ENCODE peak calls at places on chromosomes 2 and 18, in five cellular contexts. K is K562, S is HepG2, A is H1, W is GM12878. N is an unnamed sample.

GRCh38 chr2:206092297-206092696 is 6.3 kb upstream of the INO80D start:
- DNase-seq in K (no peak), W (no peak), S (no peak), A (no peak), N (no peak)

GRCh38 chr2:239330836-239331235 is 70.0 kb downstream of the HDAC4 start:
- DNase-seq in W (no peak), K (no peak), A (peak; percentile 37), S (no peak), N (no peak)

GRCh38 chr2:224612581-224612980 is 27.4 kb upstream of the CUL3 start:
- DNase-seq in A (no peak), K (no peak), W (no peak), S (no peak), N (no peak)

GRCh38 chr2:217075225-217075802 is 215.4 kb upstream of the TNP1 start:
- DNase-seq in K (no peak), A (no peak), W (no peak), S (no peak), N (no peak)

GRCh38 chr2:206375956-206376355 is 67.4 kb upstream of the ADAM23 start:
- DNase-seq in A (no peak), K (no peak), S (no peak), W (no peak), N (no peak)

GRCh38 chr2:173436088-173436487 is 81.4 kb downstream of the CDCA7 start:
- DNase-seq in A (no peak), S (no peak), W (no peak), K (no peak), N (no peak)

GRCh38 chr2:30306522-30306921 is 75.2 kb downstream of the LBH start:
- DNase-seq in K (no peak), W (no peak), A (no peak), S (no peak), N (no peak)

GRCh38 chr2:65031341-65032015 is 24.7 kb upstream of the CEP68 start:
- DNase-seq in K (no peak), S (peak; percentile 95), W (no peak), A (peak; percentile 59), N (no peak)

GRCh38 chr18:3211236-3211992 is 8.4 kb downstream of the MYOM1 start:
- DNase-seq in W (no peak), S (peak; percentile 69), A (no peak), K (no peak), N (no peak)

GRCh38 chr2:165161510-165161909 is 42.3 kb downstream of the SCN3A start:
- DNase-seq in K (no peak), A (no peak), W (no peak), S (no peak), N (no peak)
- TF ChIP-seq TAF1 in K (no peak), A (no peak), W (no peak), S (no peak), N (no peak)

GRCh38 chr2:18651842-18652774 is 62.7 kb upstream of the NT5C1B start:
- DNase-seq in W (no peak), K (no peak), A (no peak), S (no peak), N (no peak)
- TF ChIP-seq YY1 in W (no peak), K (no peak), A (no peak), S (no peak), N (no peak)

GRCh38 chr2:72803151-72803550 is 22.7 kb downstream of the EXOC6B start:
- DNase-seq in W (no peak), A (no peak), K (no peak), S (no peak), N (no peak)
- TF ChIP-seq CHD2 in W (no peak), A (no peak), K (no peak), S (no peak), N (no peak)

GRCh38 chr18:7870855-7871254 is 303.7 kb downstream of the PTPRM start:
- DNase-seq in K (no peak), W (no peak), A (no peak), S (no peak), N (no peak)

GRCh38 chr18:7872569-7872968 is 305.5 kb downstream of the PTPRM start:
- DNase-seq in K (no peak), A (no peak), S (peak; percentile 87), W (no peak), N (peak; percentile 36)

GRCh38 chr18:7876354-7876753 is 309.2 kb downstream of the PTPRM start:
- DNase-seq in S (no peak), K (no peak), A (no peak), W (no peak), N (no peak)

GRCh38 chr18:7873316-7873715 is 306.2 kb downstream of the PTPRM start:
- DNase-seq in K (no peak), W (no peak), A (no peak), S (no peak), N (no peak)

DNA sequence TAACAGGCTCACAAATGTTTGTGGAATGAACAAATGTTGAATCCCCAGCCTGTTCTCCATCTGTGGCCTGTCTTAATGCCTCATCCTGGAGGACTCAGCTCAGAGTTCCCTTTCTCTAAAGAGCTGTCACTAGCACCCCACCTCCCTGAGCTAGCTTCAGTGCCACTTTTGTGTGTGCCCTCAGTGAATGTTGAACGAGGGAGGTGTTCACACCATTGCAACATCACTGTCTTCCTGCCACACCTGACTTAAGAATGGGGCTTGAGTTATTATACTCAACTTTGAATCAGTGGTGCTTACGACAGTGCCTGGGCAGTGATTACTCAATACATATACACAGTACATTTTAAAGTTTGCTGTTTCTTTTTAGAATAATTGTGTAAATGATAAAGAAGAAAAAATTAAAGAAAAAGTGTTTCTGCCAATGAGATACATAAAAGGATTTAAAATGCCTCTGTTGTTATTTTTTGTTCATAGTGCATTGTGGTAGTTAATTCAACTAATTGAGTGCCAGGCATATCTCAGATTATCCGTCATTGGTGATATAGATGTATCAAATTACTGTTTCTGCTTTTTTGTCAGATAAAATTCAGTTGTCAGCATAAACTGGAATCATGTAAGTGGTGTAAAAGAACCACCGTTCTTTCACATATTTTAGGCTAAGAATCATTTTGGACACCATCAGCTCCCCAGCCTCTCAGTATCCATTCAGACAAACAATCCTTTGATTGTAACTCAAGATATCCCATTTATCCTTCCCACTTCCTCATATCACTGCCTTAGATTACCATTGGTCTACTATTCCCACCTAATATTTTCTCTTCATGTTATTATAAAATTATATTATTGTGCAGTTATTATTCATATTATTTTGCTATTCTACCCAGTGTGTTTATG is 304.7 kb downstream of the PTPRM start:
- DNase-seq in W (no peak), A (no peak), S (peak; percentile 49), K (no peak), N (no peak)
- TF ChIP-seq TAF1 in W (no peak), A (no peak), S (no peak), K (no peak), N (no peak)

DNA sequence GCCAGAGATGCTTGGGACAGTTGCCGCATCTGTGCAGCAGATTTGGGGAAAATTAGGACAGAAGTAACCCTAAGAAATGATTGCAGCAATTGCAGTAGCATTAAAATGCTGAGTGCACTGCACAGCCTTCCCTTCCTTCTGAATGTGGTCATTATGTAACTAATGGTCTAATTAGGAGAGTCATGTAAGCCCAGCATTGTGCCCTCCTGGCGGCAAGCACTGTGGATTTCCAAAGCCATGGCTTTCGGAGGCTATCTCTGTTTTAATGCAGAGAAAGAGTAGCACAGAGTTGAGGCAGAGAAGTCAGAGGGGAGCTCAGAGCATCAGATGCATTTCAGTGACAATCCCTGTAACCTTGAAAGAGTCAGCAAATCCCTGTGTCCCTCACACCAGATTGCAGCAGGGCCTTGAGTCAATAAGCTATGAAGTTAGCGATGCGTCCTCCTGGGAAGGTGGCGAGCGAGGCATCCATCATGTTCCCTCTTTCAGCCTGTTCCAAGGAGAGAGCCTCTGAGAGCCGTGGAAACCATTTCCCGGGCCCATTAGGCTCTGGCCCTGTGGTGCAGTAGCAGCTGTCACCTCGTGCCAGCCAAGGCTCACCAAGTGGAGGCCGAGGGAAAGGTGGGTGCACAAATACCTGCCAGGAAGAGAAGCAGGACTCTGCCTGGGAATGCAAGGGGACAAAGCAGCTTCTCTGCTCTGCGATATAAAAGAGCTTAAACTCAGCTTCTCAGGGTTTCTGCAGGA is 307.1 kb downstream of the FBXO15 start:
- DNase-seq in S (no peak), K (no peak), A (no peak), W (no peak), N (no peak)
- TF ChIP-seq YY1 in S (no peak), K (no peak), A (no peak), W (no peak), N (no peak)

GRCh38 chr2:127770973-127771735 is 39.8 kb downstream of the WDR33 start:
- DNase-seq in W (no peak), S (peak; percentile 30), A (no peak), K (no peak), N (no peak)
- TF ChIP-seq CHD2 in W (no peak), S (no peak), A (no peak), K (no peak), N (no peak)

DNA sequence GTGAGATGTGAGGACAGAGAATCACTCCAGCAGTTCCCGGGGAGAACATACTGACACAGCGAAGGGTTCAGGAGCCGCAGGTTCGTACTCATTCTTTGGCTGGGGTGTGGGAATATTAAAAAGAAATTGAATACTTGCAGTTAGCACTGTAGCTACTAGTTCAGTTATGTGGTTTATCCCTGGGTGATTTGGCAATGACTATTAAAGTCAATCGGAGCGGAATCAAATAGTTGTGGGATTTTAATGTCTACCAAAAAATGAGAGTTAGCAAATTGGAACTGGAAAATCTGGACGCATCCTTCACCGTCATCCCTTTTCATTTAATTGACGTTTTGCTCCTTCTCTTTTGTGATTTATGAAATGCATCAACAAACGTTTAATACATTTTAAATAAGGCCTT is 50.8 kb downstream of the GBX2 start:
- DNase-seq in A (no peak), S (no peak), K (no peak), W (no peak), N (no peak)
- TF ChIP-seq TAF1 in A (no peak), S (no peak), K (no peak), W (no peak), N (no peak)

DNA sequence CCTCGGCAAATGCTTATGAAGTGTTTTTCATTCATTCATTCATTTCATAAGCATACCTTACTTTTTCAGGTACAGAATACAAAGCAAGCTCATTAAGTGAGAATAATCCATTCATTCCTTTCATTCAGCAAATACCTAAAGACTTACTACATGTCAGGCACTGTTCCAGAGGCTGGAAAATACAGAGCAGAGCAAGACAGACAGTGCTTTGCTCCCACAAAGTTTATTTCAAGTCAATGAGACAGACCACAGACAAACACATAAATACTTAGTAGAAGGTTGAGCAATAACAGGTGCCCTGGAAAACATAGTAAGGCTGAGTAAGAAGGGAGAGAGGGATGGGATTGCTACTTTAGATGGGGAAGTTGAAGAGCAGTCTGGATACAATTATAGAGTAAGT is 309.8 kb downstream of the C1D start:
- DNase-seq in S (no peak), K (no peak), A (no peak), W (no peak), N (no peak)
- TF ChIP-seq YY1 in S (no peak), K (no peak), A (no peak), W (no peak), N (no peak)

GRCh38 chr2:190646780-190647626 is 1.9 kb upstream of the NAB1 start:
- DNase-seq in S (no peak), K (no peak), W (no peak), A (no peak), N (no peak)
- TF ChIP-seq CHD2 in S (no peak), K (no peak), W (no peak), A (no peak), N (no peak)

N was measured in SK-N-SH.